ENCODE peak calls at places on chromosome 18, in ten cellular contexts. One of them, this sample, is unnamed.

GRCh38 chr18:8049147-8049546 is 482.0 kb downstream of the PTPRM start:
- DNase-seq in HTR-8/SVneo: no peak
- DNase-seq in stimulated activated CD4-positive, alpha-beta T cell treated with anti-CD3 and anti-CD28 coated beads, TNF-alpha, amount 100 ng/mL, for 24 hours: no peak
- DNase-seq in erythroblast: no peak
- DNase-seq in activated CD8-positive, alpha-beta memory T cell treated with anti-CD3 and anti-CD28 coated beads for 4 hours: no peak
- DNase-seq in substantia nigra: no peak
- DNase-seq in COR-L47: no peak
- DNase-seq in NCI-H774: no peak
- DNase-seq in neural crest cell: no peak
- DNase-seq in NCI-H2081 treated with DMSO at 0.1 percent for 48 hours: no peak
- DNase-seq in this sample: no peak

GRCh38 chr18:39960545-39960944 is 1994.5 kb upstream of the PIK3C3 start:
- DNase-seq in stimulated activated CD4-positive, alpha-beta T cell treated with anti-CD3 and anti-CD28 coated beads, TNF-alpha, amount 100 ng/mL, for 24 hours: no peak
- DNase-seq in substantia nigra: no peak
- DNase-seq in HTR-8/SVneo: peak; percentile 6
- DNase-seq in neural crest cell: no peak
- DNase-seq in NCI-H774: no peak
- DNase-seq in NCI-H2081 treated with DMSO at 0.1 percent for 48 hours: no peak
- DNase-seq in COR-L47: no peak
- DNase-seq in activated CD8-positive, alpha-beta memory T cell treated with anti-CD3 and anti-CD28 coated beads for 4 hours: no peak
- DNase-seq in erythroblast: no peak
- DNase-seq in this sample: peak; percentile 28

GRCh38 chr18:76977108-76977621 is 154.8 kb downstream of the ZNF236 start:
- DNase-seq in neural crest cell: no peak
- DNase-seq in NCI-H774: no peak
- DNase-seq in HTR-8/SVneo: no peak
- DNase-seq in activated CD8-positive, alpha-beta memory T cell treated with anti-CD3 and anti-CD28 coated beads for 4 hours: no peak
- DNase-seq in substantia nigra: no peak
- DNase-seq in stimulated activated CD4-positive, alpha-beta T cell treated with anti-CD3 and anti-CD28 coated beads, TNF-alpha, amount 100 ng/mL, for 24 hours: no peak
- DNase-seq in erythroblast: no peak
- DNase-seq in NCI-H2081 treated with DMSO at 0.1 percent for 48 hours: no peak
- DNase-seq in COR-L47: peak; percentile 87
- DNase-seq in this sample: no peak

GRCh38 chr18:56217406-56217805 is 421.0 kb downstream of the TXNL1 start:
- DNase-seq in erythroblast: no peak
- DNase-seq in activated CD8-positive, alpha-beta memory T cell treated with anti-CD3 and anti-CD28 coated beads for 4 hours: no peak
- DNase-seq in neural crest cell: no peak
- DNase-seq in NCI-H774: no peak
- DNase-seq in HTR-8/SVneo: no peak
- DNase-seq in COR-L47: no peak
- DNase-seq in NCI-H2081 treated with DMSO at 0.1 percent for 48 hours: no peak
- DNase-seq in substantia nigra: no peak
- DNase-seq in stimulated activated CD4-positive, alpha-beta T cell treated with anti-CD3 and anti-CD28 coated beads, TNF-alpha, amount 100 ng/mL, for 24 hours: no peak
- DNase-seq in this sample: no peak

GRCh38 chr18:34339155-34339554 is 114.4 kb upstream of the NOL4 start:
- DNase-seq in NCI-H2081 treated with DMSO at 0.1 percent for 48 hours: peak; percentile 83
- DNase-seq in NCI-H774: peak; percentile 63
- DNase-seq in activated CD8-positive, alpha-beta memory T cell treated with anti-CD3 and anti-CD28 coated beads for 4 hours: no peak
- DNase-seq in COR-L47: peak; percentile 97
- DNase-seq in erythroblast: no peak
- DNase-seq in substantia nigra: no peak
- DNase-seq in HTR-8/SVneo: no peak
- DNase-seq in stimulated activated CD4-positive, alpha-beta T cell treated with anti-CD3 and anti-CD28 coated beads, TNF-alpha, amount 100 ng/mL, for 24 hours: no peak
- DNase-seq in neural crest cell: no peak
- DNase-seq in this sample: no peak

GRCh38 chr18:74493689-74494088 is 2.5 kb upstream of the CNDP2 start:
- DNase-seq in HTR-8/SVneo: no peak
- DNase-seq in NCI-H774: peak; percentile 42
- DNase-seq in erythroblast: peak; percentile 62
- DNase-seq in COR-L47: peak; percentile 88
- DNase-seq in neural crest cell: no peak
- DNase-seq in stimulated activated CD4-positive, alpha-beta T cell treated with anti-CD3 and anti-CD28 coated beads, TNF-alpha, amount 100 ng/mL, for 24 hours: peak; percentile 14
- DNase-seq in substantia nigra: no peak
- DNase-seq in NCI-H2081 treated with DMSO at 0.1 percent for 48 hours: peak; percentile 14
- DNase-seq in activated CD8-positive, alpha-beta memory T cell treated with anti-CD3 and anti-CD28 coated beads for 4 hours: peak; percentile 12
- DNase-seq in this sample: peak; percentile 54

GRCh38 chr18:25464211-25464610 is 112.2 kb upstream of the ZNF521 start:
- DNase-seq in NCI-H774: no peak
- DNase-seq in substantia nigra: no peak
- DNase-seq in activated CD8-positive, alpha-beta memory T cell treated with anti-CD3 and anti-CD28 coated beads for 4 hours: no peak
- DNase-seq in NCI-H2081 treated with DMSO at 0.1 percent for 48 hours: no peak
- DNase-seq in stimulated activated CD4-positive, alpha-beta T cell treated with anti-CD3 and anti-CD28 coated beads, TNF-alpha, amount 100 ng/mL, for 24 hours: no peak
- DNase-seq in HTR-8/SVneo: no peak
- DNase-seq in neural crest cell: no peak
- DNase-seq in erythroblast: no peak
- DNase-seq in COR-L47: no peak
- DNase-seq in this sample: no peak

GRCh38 chr18:35203001-35203553 is 37.8 kb upstream of the ZNF397 start:
- DNase-seq in activated CD8-positive, alpha-beta memory T cell treated with anti-CD3 and anti-CD28 coated beads for 4 hours: no peak
- DNase-seq in neural crest cell: no peak
- DNase-seq in stimulated activated CD4-positive, alpha-beta T cell treated with anti-CD3 and anti-CD28 coated beads, TNF-alpha, amount 100 ng/mL, for 24 hours: no peak
- DNase-seq in erythroblast: no peak
- DNase-seq in NCI-H774: no peak
- DNase-seq in NCI-H2081 treated with DMSO at 0.1 percent for 48 hours: no peak
- DNase-seq in substantia nigra: no peak
- DNase-seq in COR-L47: no peak
- DNase-seq in HTR-8/SVneo: no peak
- DNase-seq in this sample: no peak

GRCh38 chr18:31171159-31171839 is 8.6 kb upstream of the DSC1 start:
- DNase-seq in substantia nigra: no peak
- DNase-seq in NCI-H2081 treated with DMSO at 0.1 percent for 48 hours: no peak
- DNase-seq in HTR-8/SVneo: no peak
- DNase-seq in NCI-H774: no peak
- DNase-seq in neural crest cell: no peak
- DNase-seq in COR-L47: no peak
- DNase-seq in stimulated activated CD4-positive, alpha-beta T cell treated with anti-CD3 and anti-CD28 coated beads, TNF-alpha, amount 100 ng/mL, for 24 hours: no peak
- DNase-seq in erythroblast: no peak
- DNase-seq in activated CD8-positive, alpha-beta memory T cell treated with anti-CD3 and anti-CD28 coated beads for 4 hours: no peak
- DNase-seq in this sample: no peak

GRCh38 chr18:27985800-27986199 is 191.1 kb downstream of the CDH2 start:
- DNase-seq in neural crest cell: no peak
- DNase-seq in activated CD8-positive, alpha-beta memory T cell treated with anti-CD3 and anti-CD28 coated beads for 4 hours: no peak
- DNase-seq in erythroblast: no peak
- DNase-seq in COR-L47: no peak
- DNase-seq in NCI-H774: no peak
- DNase-seq in substantia nigra: no peak
- DNase-seq in stimulated activated CD4-positive, alpha-beta T cell treated with anti-CD3 and anti-CD28 coated beads, TNF-alpha, amount 100 ng/mL, for 24 hours: no peak
- DNase-seq in HTR-8/SVneo: no peak
- DNase-seq in NCI-H2081 treated with DMSO at 0.1 percent for 48 hours: no peak
- DNase-seq in this sample: no peak

GRCh38 chr18:24248359-24248758 is 109.5 kb downstream of the CABYR start:
- DNase-seq in COR-L47: no peak
- DNase-seq in substantia nigra: no peak
- DNase-seq in neural crest cell: no peak
- DNase-seq in HTR-8/SVneo: no peak
- DNase-seq in stimulated activated CD4-positive, alpha-beta T cell treated with anti-CD3 and anti-CD28 coated beads, TNF-alpha, amount 100 ng/mL, for 24 hours: no peak
- DNase-seq in activated CD8-positive, alpha-beta memory T cell treated with anti-CD3 and anti-CD28 coated beads for 4 hours: no peak
- DNase-seq in NCI-H774: no peak
- DNase-seq in erythroblast: peak; percentile 28
- DNase-seq in NCI-H2081 treated with DMSO at 0.1 percent for 48 hours: no peak
- DNase-seq in this sample: no peak

GRCh38 chr18:44051088-44051487 is 629.6 kb upstream of the SETBP1 start:
- DNase-seq in NCI-H774: no peak
- DNase-seq in neural crest cell: no peak
- DNase-seq in HTR-8/SVneo: no peak
- DNase-seq in COR-L47: peak; percentile 80
- DNase-seq in activated CD8-positive, alpha-beta memory T cell treated with anti-CD3 and anti-CD28 coated beads for 4 hours: no peak
- DNase-seq in substantia nigra: no peak
- DNase-seq in stimulated activated CD4-positive, alpha-beta T cell treated with anti-CD3 and anti-CD28 coated beads, TNF-alpha, amount 100 ng/mL, for 24 hours: no peak
- DNase-seq in erythroblast: no peak
- DNase-seq in NCI-H2081 treated with DMSO at 0.1 percent for 48 hours: peak; percentile 18
- DNase-seq in this sample: no peak

GRCh38 chr18:62781893-62782292 is 66.6 kb downstream of the PHLPP1 start:
- DNase-seq in NCI-H2081 treated with DMSO at 0.1 percent for 48 hours: no peak
- DNase-seq in stimulated activated CD4-positive, alpha-beta T cell treated with anti-CD3 and anti-CD28 coated beads, TNF-alpha, amount 100 ng/mL, for 24 hours: no peak
- DNase-seq in activated CD8-positive, alpha-beta memory T cell treated with anti-CD3 and anti-CD28 coated beads for 4 hours: no peak
- DNase-seq in COR-L47: peak; percentile 28
- DNase-seq in HTR-8/SVneo: no peak
- DNase-seq in substantia nigra: no peak
- DNase-seq in neural crest cell: no peak
- DNase-seq in erythroblast: no peak
- DNase-seq in NCI-H774: no peak
- DNase-seq in this sample: peak; percentile 28

GRCh38 chr18:26780520-26781325 is 84.8 kb downstream of the AQP4 start:
- DNase-seq in NCI-H2081 treated with DMSO at 0.1 percent for 48 hours: no peak
- DNase-seq in activated CD8-positive, alpha-beta memory T cell treated with anti-CD3 and anti-CD28 coated beads for 4 hours: no peak
- DNase-seq in neural crest cell: no peak
- DNase-seq in erythroblast: no peak
- DNase-seq in COR-L47: no peak
- DNase-seq in HTR-8/SVneo: no peak
- DNase-seq in stimulated activated CD4-positive, alpha-beta T cell treated with anti-CD3 and anti-CD28 coated beads, TNF-alpha, amount 100 ng/mL, for 24 hours: no peak
- DNase-seq in substantia nigra: no peak
- DNase-seq in NCI-H774: no peak
- DNase-seq in this sample: no peak